ENCODE peak calls at places on chromosomes 11 and 22, in five cellular contexts. One of them, this sample, is unnamed.

GRCh38 chr11:128725630-128726461 is 32.0 kb downstream of the FLI1 start:
- DNase-seq in neural progenitor cell: no peak
- DNase-seq in DND-41: peak
- DNase-seq in astrocyte: peak
- DNase-seq in HCT116: no peak
- DNase-seq in this sample: peak

GRCh38 chr22:26016916-26017315 is 152.3 kb upstream of the SEZ6L start:
- DNase-seq in HCT116: no peak
- DNase-seq in astrocyte: no peak
- DNase-seq in DND-41: no peak
- DNase-seq in neural progenitor cell: no peak
- DNase-seq in this sample: no peak

GRCh38 chr11:116232364-116232801 is 540.4 kb downstream of the BUD13 start:
- DNase-seq in DND-41: no peak
- DNase-seq in neural progenitor cell: no peak
- DNase-seq in astrocyte: peak
- DNase-seq in HCT116: no peak
- DNase-seq in this sample: no peak

GRCh38 chr11:12968836-12969235 is 40.3 kb upstream of the RASSF10 start:
- DNase-seq in DND-41: no peak
- DNase-seq in astrocyte: no peak
- DNase-seq in HCT116: no peak
- DNase-seq in neural progenitor cell: no peak
- DNase-seq in this sample: no peak

GRCh38 chr11:128919192-128919591 is 23.5 kb downstream of the TP53AIP1 start:
- DNase-seq in astrocyte: no peak
- DNase-seq in neural progenitor cell: no peak
- DNase-seq in DND-41: no peak
- DNase-seq in HCT116: no peak
- DNase-seq in this sample: no peak

GRCh38 chr11:72789493-72790131 is 4.2 kb downstream of the STARD10 start:
- DNase-seq in astrocyte: peak
- DNase-seq in DND-41: no peak
- DNase-seq in HCT116: no peak
- DNase-seq in neural progenitor cell: peak
- DNase-seq in this sample: peak

GRCh38 chr11:40306938-40307548 is 1152.4 kb downstream of the LRRC4C start:
- DNase-seq in DND-41: no peak
- DNase-seq in astrocyte: peak
- DNase-seq in neural progenitor cell: peak
- DNase-seq in HCT116: no peak
- DNase-seq in this sample: peak

GRCh38 chr22:38973289-38974169 is 8.6 kb upstream of the APOBEC3B start:
- DNase-seq in neural progenitor cell: peak
- DNase-seq in HCT116: no peak
- DNase-seq in astrocyte: peak
- DNase-seq in DND-41: peak
- DNase-seq in this sample: peak

GRCh38 chr11:67045314-67045713 is 11.3 kb upstream of the RHOD start:
- DNase-seq in DND-41: no peak
- DNase-seq in astrocyte: peak
- DNase-seq in HCT116: peak
- DNase-seq in neural progenitor cell: no peak
- DNase-seq in this sample: peak

GRCh38 chr11:108718466-108718865 is 53.6 kb downstream of the DDX10 start:
- DNase-seq in DND-41: no peak
- DNase-seq in neural progenitor cell: no peak
- DNase-seq in astrocyte: no peak
- DNase-seq in HCT116: no peak
- DNase-seq in this sample: no peak

GRCh38 chr11:43643898-43644625 is 36.5 kb upstream of the HSD17B12 start:
- DNase-seq in DND-41: peak
- DNase-seq in HCT116: peak
- DNase-seq in astrocyte: peak
- DNase-seq in neural progenitor cell: peak
- DNase-seq in this sample: peak

GRCh38 chr11:67281552-67282150 is 7.5 kb upstream of the ANKRD13D start:
- DNase-seq in HCT116: no peak
- DNase-seq in astrocyte: no peak
- DNase-seq in neural progenitor cell: no peak
- DNase-seq in DND-41: no peak
- DNase-seq in this sample: no peak

GRCh38 chr11:123430736-123431356 is 777 bp downstream of the GRAMD1B start:
- DNase-seq in astrocyte: peak
- DNase-seq in neural progenitor cell: peak
- DNase-seq in HCT116: no peak
- DNase-seq in DND-41: peak
- DNase-seq in this sample: peak

GRCh38 chr11:80297808-80298460 is 857.1 kb upstream of the TENM4 start:
- DNase-seq in DND-41: no peak
- DNase-seq in HCT116: no peak
- DNase-seq in neural progenitor cell: no peak
- DNase-seq in astrocyte: peak
- DNase-seq in this sample: peak

GRCh38 chr11:120184371-120184945 is 26.4 kb upstream of the OAF start:
- DNase-seq in DND-41: no peak
- DNase-seq in HCT116: no peak
- DNase-seq in neural progenitor cell: no peak
- DNase-seq in astrocyte: no peak
- DNase-seq in this sample: no peak

GRCh38 chr11:19995131-19995530 is 165.1 kb downstream of the DBX1 start:
- DNase-seq in astrocyte: peak
- DNase-seq in DND-41: no peak
- DNase-seq in HCT116: peak
- DNase-seq in neural progenitor cell: no peak
- DNase-seq in this sample: peak

DNA sequence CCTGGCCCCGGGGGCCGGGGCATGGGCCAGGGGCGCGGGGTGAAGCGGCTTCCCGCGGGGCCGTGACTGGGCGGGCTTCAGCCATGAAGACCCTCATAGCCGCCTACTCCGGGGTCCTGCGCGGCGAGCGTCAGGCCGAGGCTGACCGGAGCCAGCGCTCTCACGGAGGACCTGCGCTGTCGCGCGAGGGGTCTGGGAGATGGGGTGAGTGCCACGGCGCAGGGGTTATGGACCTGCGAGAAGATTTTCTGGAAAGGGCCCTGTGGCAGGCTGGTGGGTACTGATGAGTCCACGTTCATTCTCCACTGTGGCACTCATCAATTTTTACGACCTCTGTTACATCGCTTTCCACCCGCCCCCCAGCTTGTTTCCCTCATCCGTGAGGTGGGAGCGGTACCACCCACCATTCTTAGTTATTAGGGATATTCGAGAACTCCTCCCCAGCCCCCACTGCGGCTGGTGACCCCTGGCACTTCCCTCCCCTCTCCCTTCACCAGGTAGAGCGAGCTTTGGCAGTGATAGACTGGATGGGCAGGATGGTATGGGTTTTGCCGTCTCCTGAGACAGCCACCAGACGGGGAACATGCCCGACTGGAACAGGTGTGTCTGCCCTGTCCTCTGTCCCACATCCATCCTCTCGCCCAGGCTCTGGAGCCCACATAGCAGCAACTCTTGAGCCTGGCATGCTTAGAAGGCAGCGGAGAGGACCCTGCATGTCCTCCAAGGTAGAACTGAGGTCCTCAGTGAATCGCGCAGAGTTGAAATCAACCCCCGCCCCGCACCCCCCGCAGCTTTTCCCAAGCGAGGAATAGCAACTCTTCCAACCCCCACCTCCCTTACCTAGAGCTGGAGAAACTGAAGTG is 562 bp downstream of the DGAT2 start:
- DNase-seq in astrocyte: no peak
- DNase-seq in neural progenitor cell: no peak
- DNase-seq in DND-41: no peak
- DNase-seq in HCT116: no peak
- DNase-seq in this sample: no peak
- TF ChIP-seq EZH2 in astrocyte: peak
- TF ChIP-seq EZH2 in neural progenitor cell: peak
- TF ChIP-seq EZH2 in DND-41: no peak
- TF ChIP-seq EZH2 in HCT116: no peak
- TF ChIP-seq EZH2 in this sample: peak

GRCh38 chr11:64677441-64678023 is 45.5 kb downstream of the NRXN2 start:
- DNase-seq in HCT116: no peak
- DNase-seq in neural progenitor cell: no peak
- DNase-seq in astrocyte: no peak
- DNase-seq in DND-41: no peak
- DNase-seq in this sample: no peak
- TF ChIP-seq EZH2 in HCT116: no peak
- TF ChIP-seq EZH2 in neural progenitor cell: no peak
- TF ChIP-seq EZH2 in astrocyte: no peak
- TF ChIP-seq EZH2 in DND-41: no peak
- TF ChIP-seq EZH2 in this sample: no peak

GRCh38 chr11:7251487-7251835 is 243 bp upstream of the SYT9 start:
- DNase-seq in DND-41: no peak
- DNase-seq in astrocyte: no peak
- DNase-seq in neural progenitor cell: no peak
- DNase-seq in HCT116: no peak
- DNase-seq in this sample: no peak
- TF ChIP-seq EZH2 in DND-41: no peak
- TF ChIP-seq EZH2 in astrocyte: peak
- TF ChIP-seq EZH2 in neural progenitor cell: peak
- TF ChIP-seq EZH2 in HCT116: no peak
- TF ChIP-seq EZH2 in this sample: no peak

GRCh38 chr11:61007971-61008896 is 36.8 kb downstream of the CD6 start:
- DNase-seq in DND-41: no peak
- DNase-seq in HCT116: no peak
- DNase-seq in astrocyte: no peak
- DNase-seq in neural progenitor cell: peak
- DNase-seq in this sample: no peak
- TF ChIP-seq EZH2 in DND-41: no peak
- TF ChIP-seq EZH2 in HCT116: no peak
- TF ChIP-seq EZH2 in astrocyte: peak
- TF ChIP-seq EZH2 in neural progenitor cell: peak
- TF ChIP-seq EZH2 in this sample: peak

GRCh38 chr11:71252782-71253730 is 679 bp upstream of the SHANK2 start:
- DNase-seq in astrocyte: peak
- DNase-seq in neural progenitor cell: peak
- DNase-seq in DND-41: no peak
- DNase-seq in HCT116: peak
- DNase-seq in this sample: peak
- TF ChIP-seq EZH2 in astrocyte: no peak
- TF ChIP-seq EZH2 in neural progenitor cell: peak
- TF ChIP-seq EZH2 in DND-41: no peak
- TF ChIP-seq EZH2 in HCT116: no peak
- TF ChIP-seq EZH2 in this sample: no peak

GRCh38 chr11:2445107-2445947 is 519 bp downstream of the KCNQ1 start:
- DNase-seq in neural progenitor cell: peak
- DNase-seq in DND-41: no peak
- DNase-seq in astrocyte: no peak
- DNase-seq in HCT116: no peak
- DNase-seq in this sample: no peak
- TF ChIP-seq EZH2 in neural progenitor cell: peak
- TF ChIP-seq EZH2 in DND-41: no peak
- TF ChIP-seq EZH2 in astrocyte: peak
- TF ChIP-seq EZH2 in HCT116: no peak
- TF ChIP-seq EZH2 in this sample: no peak

GRCh38 chr11:87459351-87459750 is 421.6 kb downstream of the TMEM135 start:
- DNase-seq in HCT116: no peak
- DNase-seq in astrocyte: no peak
- DNase-seq in neural progenitor cell: no peak
- DNase-seq in DND-41: no peak
- DNase-seq in this sample: no peak
- TF ChIP-seq EZH2 in HCT116: no peak
- TF ChIP-seq EZH2 in astrocyte: no peak
- TF ChIP-seq EZH2 in neural progenitor cell: no peak
- TF ChIP-seq EZH2 in DND-41: no peak
- TF ChIP-seq EZH2 in this sample: no peak

This sample was measured in fibroblast of lung.